ENCODE peak calls at places on chromosomes 2 and 18, in eight cellular contexts. X is left ventricle myocardium inferior, P is RWPE2, K is mucosa of descending colon, E is cardiac muscle cell, O is K562, C is tibial nerve, D is H9. A is an unnamed sample. For H3K9me3, the result is how much of the 10 kb centered on the place peaks cover.

GRCh38 chr2:231680284-231680991 is 27.9 kb upstream of the PTMA start:
- DNase-seq in K (peak), C (no peak), O (peak), P (no peak), E (no peak), D (peak), X (no peak), A (no peak)

GRCh38 chr2:241618836-241619235 is 18.1 kb downstream of the THAP4 start:
- DNase-seq in D (no peak), K (no peak), P (no peak), X (no peak), C (no peak), O (no peak), E (no peak), A (no peak)

GRCh38 chr18:13639196-13639595 is 87.2 kb downstream of the FAM210A start:
- DNase-seq in K (no peak), D (no peak), P (no peak), O (no peak), C (no peak), X (peak), E (no peak), A (no peak)

GRCh38 chr18:23077493-23078256 is 57.6 kb upstream of the CABLES1 start:
- DNase-seq in E (peak), K (no peak), P (no peak), O (no peak), D (no peak), X (no peak), C (no peak), A (no peak)

GRCh38 chr2:3453196-3453845 is 66.0 kb downstream of the ADI1 start:
- DNase-seq in C (no peak), D (no peak), K (no peak), P (peak), E (no peak), X (no peak), O (no peak), A (no peak)

GRCh38 chr2:20611077-20611843 is 39.6 kb downstream of the HS1BP3 start:
- DNase-seq in P (peak), D (no peak), O (peak), X (peak), C (peak), K (peak), E (no peak), A (no peak)

GRCh38 chr2:234245945-234246344 is 195.4 kb downstream of the SPP2 start:
- DNase-seq in K (no peak), E (no peak), P (no peak), D (no peak), X (no peak), C (no peak), O (no peak), A (no peak)

GRCh38 chr2:215301994-215302393 is 9.9 kb upstream of the ATIC start:
- DNase-seq in E (no peak), P (no peak), D (no peak), K (no peak), O (no peak), X (no peak), C (no peak), A (no peak)

GRCh38 chr2:237137626-237138323 is 52.1 kb downstream of the COPS8 start:
- DNase-seq in P (no peak), X (no peak), O (no peak), K (no peak), E (no peak), C (no peak), D (peak), A (no peak)

GRCh38 chr2:65530547-65531320 is 98.3 kb upstream of the SPRED2 start:
- DNase-seq in X (no peak), O (no peak), D (no peak), P (no peak), C (no peak), E (no peak), K (no peak), A (no peak)

GRCh38 chr2:27306657-27307544 is 1.3 kb downstream of the UCN start:
- DNase-seq in K (no peak), C (no peak), O (no peak), D (no peak), X (no peak), P (peak), E (no peak), A (no peak)

GRCh38 chr2:174024524-174025270 is 59.5 kb upstream of the SP3 start:
- DNase-seq in P (no peak), K (peak), C (peak), D (no peak), O (no peak), X (peak), E (peak), A (no peak)

GRCh38 chr18:35289293-35290069 is 548 bp downstream of the ZSCAN30 start:
- DNase-seq in P (no peak), C (no peak), E (peak), O (peak), X (no peak), K (peak), D (peak), A (no peak)

GRCh38 chr18:65994294-65994693 is 243.5 kb downstream of the CDH7 start:
- DNase-seq in O (no peak), E (no peak), P (no peak), K (no peak), X (no peak), C (no peak), D (no peak), A (no peak)

GRCh38 chr18:65988371-65988770 is 237.6 kb downstream of the CDH7 start:
- DNase-seq in C (no peak), O (no peak), X (no peak), K (no peak), E (no peak), P (no peak), D (no peak), A (no peak)

GRCh38 chr18:65988972-65989371 is 238.2 kb downstream of the CDH7 start:
- DNase-seq in X (no peak), O (no peak), C (no peak), P (no peak), D (no peak), E (no peak), K (no peak), A (no peak)

GRCh38 chr18:65990174-65990690 is 239.4 kb downstream of the CDH7 start:
- DNase-seq in P (no peak), O (no peak), X (no peak), D (no peak), E (no peak), C (no peak), K (no peak), A (no peak)

DNA sequence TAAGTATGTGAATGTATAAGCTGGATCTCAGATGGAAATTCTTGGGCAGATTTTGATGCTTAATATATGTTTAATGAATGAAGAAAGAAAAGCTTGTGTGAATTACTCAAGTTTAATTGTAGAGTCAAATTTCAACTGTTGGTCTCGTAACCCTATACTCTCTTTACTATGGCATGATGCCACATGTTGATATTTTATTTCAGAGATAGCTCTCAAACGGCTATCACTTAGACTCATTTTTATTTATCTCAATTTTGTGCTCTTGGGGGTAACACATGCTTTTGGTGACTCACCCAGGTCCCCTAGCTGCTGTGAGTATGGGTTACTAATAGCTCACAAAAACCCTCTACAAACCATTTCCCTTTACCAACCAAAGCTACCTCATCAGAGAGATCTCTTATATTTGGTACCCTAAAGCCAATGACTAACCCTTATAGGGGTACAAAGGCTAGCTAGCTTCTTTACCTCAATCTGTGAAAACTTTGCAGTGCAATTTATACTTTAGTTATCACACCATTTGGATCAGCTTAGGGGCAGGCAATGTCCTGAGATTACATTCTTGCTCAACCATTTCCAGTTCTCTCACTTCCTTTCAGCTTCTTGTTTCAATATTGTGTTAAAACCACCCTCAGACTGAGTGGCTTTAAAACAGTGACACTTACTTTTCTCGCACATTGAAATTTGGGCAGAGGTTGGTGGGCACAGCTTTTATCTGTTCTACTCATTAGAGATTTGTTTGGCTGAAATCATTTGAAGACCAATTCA is 240.3 kb downstream of the CDH7 start:
- DNase-seq in D (no peak), C (no peak), E (no peak), P (no peak), K (no peak), O (no peak), X (no peak), A (no peak)
- H3K9me3 ChIP-seq in D (under half), C (under half), E (under half), P (under half), K (under half), O (under half), X (under half), A (under half)

GRCh38 chr18:54675076-54675475 is 84.0 kb downstream of the DYNAP start:
- DNase-seq in E (no peak), O (no peak), X (no peak), K (no peak), D (no peak), C (no peak), P (no peak), A (no peak)

GRCh38 chr18:54672846-54673475 is 81.9 kb downstream of the DYNAP start:
- DNase-seq in X (no peak), P (no peak), D (no peak), E (no peak), C (no peak), O (no peak), K (peak), A (no peak)

GRCh38 chr18:54671291-54671881 is 80.3 kb downstream of the DYNAP start:
- DNase-seq in C (no peak), K (no peak), D (no peak), O (peak), P (no peak), E (peak), X (no peak), A (no peak)

DNA sequence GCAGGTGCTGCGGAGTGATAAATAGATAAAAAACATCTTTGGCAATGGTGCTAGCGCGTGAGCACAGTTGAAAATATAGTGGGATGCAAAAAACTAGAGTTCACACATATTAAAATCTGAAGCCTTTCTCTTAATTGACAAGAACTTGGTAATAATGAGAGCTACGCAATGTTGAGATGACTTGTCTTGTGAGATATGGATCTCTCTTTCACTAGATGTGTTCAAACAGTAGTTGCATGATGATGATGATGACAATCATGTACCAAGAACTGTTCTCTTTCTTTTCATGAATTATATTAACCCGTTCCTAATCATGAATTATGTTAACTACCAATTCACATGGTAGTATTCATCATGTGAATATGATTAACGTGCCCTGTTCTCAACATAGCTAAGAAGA is 81.1 kb downstream of the DYNAP start:
- DNase-seq in D (no peak), E (no peak), K (no peak), X (no peak), C (no peak), O (no peak), P (no peak), A (no peak)
- H3K9me3 ChIP-seq in D (under half), E (under half), K (under half), X (under half), C (under half), O (under half), P (under half), A (under half)

GRCh38 chr2:186319105-186319504 is 167.0 kb upstream of the ZC3H15 start:
- DNase-seq in E (no peak), P (no peak), C (no peak), K (no peak), X (no peak), O (no peak), D (no peak), A (no peak)
- H3K9me3 ChIP-seq in E (under half), P (under half), C (half or more), K (under half), X (half or more), O (under half), D (under half), A (under half)

GRCh38 chr2:84388133-84388532 is 70.9 kb downstream of the SUCLG1 start:
- DNase-seq in O (no peak), E (no peak), K (no peak), X (no peak), D (no peak), P (no peak), C (no peak), A (no peak)
- H3K9me3 ChIP-seq in O (under half), E (under half), K (under half), X (under half), D (under half), P (under half), C (under half), A (under half)

A was measured in T-helper 17 cell.